ENCODE peak calls at places on chromosomes 7 and 10, in seven cellular contexts. One of them, this sample, is unnamed.

GRCh38 chr10:21260793-21261149 is 264.7 kb downstream of the SKIDA1 start:
- DNase-seq in body of pancreas: no peak
- DNase-seq in cardiac muscle cell: peak
- DNase-seq in AG04450: no peak
- DNase-seq in RWPE1: no peak
- DNase-seq in heart left ventricle: no peak
- DNase-seq in IMR-90: no peak
- DNase-seq in this sample: no peak

GRCh38 chr7:27170936-27171635 is 3.0 kb downstream of the HOXA10 start:
- DNase-seq in RWPE1: no peak
- DNase-seq in heart left ventricle: peak
- DNase-seq in IMR-90: no peak
- DNase-seq in cardiac muscle cell: no peak
- DNase-seq in body of pancreas: no peak
- DNase-seq in AG04450: no peak
- DNase-seq in this sample: no peak

GRCh38 chr7:151503902-151504714 is 15.6 kb downstream of the RHEB start:
- DNase-seq in IMR-90: peak
- DNase-seq in AG04450: peak
- DNase-seq in cardiac muscle cell: peak
- DNase-seq in body of pancreas: peak
- DNase-seq in RWPE1: peak
- DNase-seq in heart left ventricle: no peak
- DNase-seq in this sample: no peak

GRCh38 chr10:89645742-89646172 is 715 bp upstream of the PANK1 start:
- DNase-seq in IMR-90: no peak
- DNase-seq in AG04450: no peak
- DNase-seq in cardiac muscle cell: no peak
- DNase-seq in body of pancreas: no peak
- DNase-seq in heart left ventricle: no peak
- DNase-seq in RWPE1: no peak
- DNase-seq in this sample: no peak

GRCh38 chr7:151688236-151688780 is 168.6 kb upstream of the RHEB start:
- DNase-seq in RWPE1: no peak
- DNase-seq in AG04450: no peak
- DNase-seq in cardiac muscle cell: no peak
- DNase-seq in body of pancreas: no peak
- DNase-seq in IMR-90: no peak
- DNase-seq in heart left ventricle: no peak
- DNase-seq in this sample: no peak

GRCh38 chr10:60679388-60679987 is 98.8 kb upstream of the CDK1 start:
- DNase-seq in body of pancreas: no peak
- DNase-seq in heart left ventricle: no peak
- DNase-seq in cardiac muscle cell: no peak
- DNase-seq in IMR-90: no peak
- DNase-seq in AG04450: no peak
- DNase-seq in RWPE1: no peak
- DNase-seq in this sample: peak

GRCh38 chr10:76547352-76547972 is 1090.1 kb downstream of the KCNMA1 start:
- DNase-seq in IMR-90: peak
- DNase-seq in cardiac muscle cell: peak
- DNase-seq in heart left ventricle: no peak
- DNase-seq in body of pancreas: peak
- DNase-seq in AG04450: peak
- DNase-seq in RWPE1: peak
- DNase-seq in this sample: peak

GRCh38 chr10:132104062-132104461 is 38.3 kb downstream of the JAKMIP3 start:
- DNase-seq in body of pancreas: no peak
- DNase-seq in cardiac muscle cell: no peak
- DNase-seq in AG04450: no peak
- DNase-seq in heart left ventricle: no peak
- DNase-seq in RWPE1: no peak
- DNase-seq in IMR-90: no peak
- DNase-seq in this sample: no peak

GRCh38 chr7:16315280-16315679 is 106.1 kb downstream of the CRPPA start:
- DNase-seq in IMR-90: no peak
- DNase-seq in cardiac muscle cell: no peak
- DNase-seq in AG04450: no peak
- DNase-seq in heart left ventricle: no peak
- DNase-seq in body of pancreas: no peak
- DNase-seq in RWPE1: no peak
- DNase-seq in this sample: no peak

GRCh38 chr10:77290528-77291155 is 347.0 kb downstream of the KCNMA1 start:
- DNase-seq in RWPE1: peak
- DNase-seq in body of pancreas: no peak
- DNase-seq in AG04450: peak
- DNase-seq in IMR-90: peak
- DNase-seq in cardiac muscle cell: peak
- DNase-seq in heart left ventricle: no peak
- DNase-seq in this sample: no peak

GRCh38 chr10:112395809-112396530 is 22.1 kb downstream of the ACSL5 start:
- DNase-seq in RWPE1: no peak
- DNase-seq in cardiac muscle cell: no peak
- DNase-seq in body of pancreas: no peak
- DNase-seq in heart left ventricle: no peak
- DNase-seq in AG04450: no peak
- DNase-seq in IMR-90: peak
- DNase-seq in this sample: no peak

GRCh38 chr10:46226232-46226631 is 60.6 kb upstream of the ANTXRL start:
- DNase-seq in heart left ventricle: peak
- DNase-seq in AG04450: no peak
- DNase-seq in body of pancreas: no peak
- DNase-seq in RWPE1: no peak
- DNase-seq in cardiac muscle cell: no peak
- DNase-seq in IMR-90: no peak
- DNase-seq in this sample: no peak

GRCh38 chr10:99393036-99393435 is 37.4 kb downstream of the GOT1 start:
- DNase-seq in AG04450: no peak
- DNase-seq in body of pancreas: no peak
- DNase-seq in IMR-90: peak
- DNase-seq in cardiac muscle cell: no peak
- DNase-seq in RWPE1: peak
- DNase-seq in heart left ventricle: no peak
- DNase-seq in this sample: no peak

GRCh38 chr10:47098964-47099363 is 187.7 kb downstream of the PTPN20 start:
- DNase-seq in body of pancreas: no peak
- DNase-seq in IMR-90: no peak
- DNase-seq in cardiac muscle cell: no peak
- DNase-seq in AG04450: no peak
- DNase-seq in RWPE1: no peak
- DNase-seq in heart left ventricle: no peak
- DNase-seq in this sample: no peak

GRCh38 chr7:31549621-31550020 is 35.7 kb downstream of the ITPRID1 start:
- DNase-seq in AG04450: no peak
- DNase-seq in body of pancreas: no peak
- DNase-seq in IMR-90: no peak
- DNase-seq in heart left ventricle: no peak
- DNase-seq in RWPE1: no peak
- DNase-seq in cardiac muscle cell: no peak
- DNase-seq in this sample: no peak

GRCh38 chr7:50953303-50953702 is 170.6 kb upstream of the GRB10 start:
- DNase-seq in body of pancreas: peak
- DNase-seq in AG04450: no peak
- DNase-seq in RWPE1: no peak
- DNase-seq in IMR-90: no peak
- DNase-seq in cardiac muscle cell: peak
- DNase-seq in heart left ventricle: no peak
- DNase-seq in this sample: no peak

GRCh38 chr7:140230862-140231778 is 54.3 kb upstream of the KDM7A start:
- DNase-seq in heart left ventricle: no peak
- DNase-seq in AG04450: no peak
- DNase-seq in IMR-90: peak
- DNase-seq in RWPE1: no peak
- DNase-seq in body of pancreas: peak
- DNase-seq in cardiac muscle cell: peak
- DNase-seq in this sample: peak

GRCh38 chr7:111660478-111660877 is 98.2 kb upstream of the IMMP2L start:
- DNase-seq in RWPE1: no peak
- DNase-seq in IMR-90: no peak
- DNase-seq in body of pancreas: no peak
- DNase-seq in cardiac muscle cell: no peak
- DNase-seq in AG04450: no peak
- DNase-seq in heart left ventricle: no peak
- DNase-seq in this sample: no peak

GRCh38 chr10:78761241-78761825 is 307.4 kb upstream of the ZMIZ1 start:
- DNase-seq in cardiac muscle cell: no peak
- DNase-seq in heart left ventricle: peak
- DNase-seq in RWPE1: no peak
- DNase-seq in IMR-90: no peak
- DNase-seq in body of pancreas: no peak
- DNase-seq in AG04450: no peak
- DNase-seq in this sample: no peak

GRCh38 chr10:48606530-48607355 is 1.9 kb upstream of the ARHGAP22 start:
- DNase-seq in AG04450: peak
- DNase-seq in body of pancreas: peak
- DNase-seq in RWPE1: peak
- DNase-seq in heart left ventricle: no peak
- DNase-seq in cardiac muscle cell: peak
- DNase-seq in IMR-90: peak
- DNase-seq in this sample: no peak

GRCh38 chr10:15504101-15504840 is 133.2 kb upstream of the FAM171A1 start:
- DNase-seq in cardiac muscle cell: peak
- DNase-seq in heart left ventricle: no peak
- DNase-seq in AG04450: no peak
- DNase-seq in RWPE1: no peak
- DNase-seq in body of pancreas: no peak
- DNase-seq in IMR-90: no peak
- DNase-seq in this sample: peak

GRCh38 chr10:48453451-48454301 is 147.2 kb downstream of the MAPK8 start:
- DNase-seq in IMR-90: no peak
- DNase-seq in cardiac muscle cell: no peak
- DNase-seq in AG04450: no peak
- DNase-seq in heart left ventricle: peak
- DNase-seq in body of pancreas: no peak
- DNase-seq in RWPE1: no peak
- DNase-seq in this sample: no peak

GRCh38 chr10:123165445-123166072 is 11.4 kb downstream of the BUB3 start:
- DNase-seq in cardiac muscle cell: no peak
- DNase-seq in IMR-90: no peak
- DNase-seq in heart left ventricle: no peak
- DNase-seq in AG04450: no peak
- DNase-seq in body of pancreas: no peak
- DNase-seq in RWPE1: no peak
- DNase-seq in this sample: no peak

GRCh38 chr10:30154561-30154960 is 95.2 kb upstream of the JCAD start:
- DNase-seq in body of pancreas: no peak
- DNase-seq in IMR-90: no peak
- DNase-seq in RWPE1: no peak
- DNase-seq in AG04450: no peak
- DNase-seq in cardiac muscle cell: peak
- DNase-seq in heart left ventricle: no peak
- DNase-seq in this sample: no peak

GRCh38 chr10:117112220-117112619 is 25.9 kb downstream of the VAX1 start:
- DNase-seq in body of pancreas: no peak
- DNase-seq in cardiac muscle cell: peak
- DNase-seq in AG04450: no peak
- DNase-seq in IMR-90: no peak
- DNase-seq in heart left ventricle: no peak
- DNase-seq in RWPE1: no peak
- DNase-seq in this sample: peak

GRCh38 chr7:14073543-14073942 is 84.1 kb upstream of the ETV1 start:
- DNase-seq in body of pancreas: no peak
- DNase-seq in heart left ventricle: no peak
- DNase-seq in AG04450: no peak
- DNase-seq in cardiac muscle cell: peak
- DNase-seq in RWPE1: no peak
- DNase-seq in IMR-90: no peak
- DNase-seq in this sample: no peak

GRCh38 chr10:102419561-102420442 is 834 bp upstream of the FBXL15 start:
- DNase-seq in RWPE1: peak
- DNase-seq in heart left ventricle: no peak
- DNase-seq in cardiac muscle cell: no peak
- DNase-seq in body of pancreas: peak
- DNase-seq in AG04450: no peak
- DNase-seq in IMR-90: no peak
- DNase-seq in this sample: peak
- H3K27ac ChIP-seq in RWPE1: peak
- H3K27ac ChIP-seq in heart left ventricle: peak
- H3K27ac ChIP-seq in cardiac muscle cell: peak
- H3K27ac ChIP-seq in body of pancreas: peak
- H3K27ac ChIP-seq in AG04450: peak
- H3K27ac ChIP-seq in IMR-90: no peak
- H3K27ac ChIP-seq in this sample: peak

DNA sequence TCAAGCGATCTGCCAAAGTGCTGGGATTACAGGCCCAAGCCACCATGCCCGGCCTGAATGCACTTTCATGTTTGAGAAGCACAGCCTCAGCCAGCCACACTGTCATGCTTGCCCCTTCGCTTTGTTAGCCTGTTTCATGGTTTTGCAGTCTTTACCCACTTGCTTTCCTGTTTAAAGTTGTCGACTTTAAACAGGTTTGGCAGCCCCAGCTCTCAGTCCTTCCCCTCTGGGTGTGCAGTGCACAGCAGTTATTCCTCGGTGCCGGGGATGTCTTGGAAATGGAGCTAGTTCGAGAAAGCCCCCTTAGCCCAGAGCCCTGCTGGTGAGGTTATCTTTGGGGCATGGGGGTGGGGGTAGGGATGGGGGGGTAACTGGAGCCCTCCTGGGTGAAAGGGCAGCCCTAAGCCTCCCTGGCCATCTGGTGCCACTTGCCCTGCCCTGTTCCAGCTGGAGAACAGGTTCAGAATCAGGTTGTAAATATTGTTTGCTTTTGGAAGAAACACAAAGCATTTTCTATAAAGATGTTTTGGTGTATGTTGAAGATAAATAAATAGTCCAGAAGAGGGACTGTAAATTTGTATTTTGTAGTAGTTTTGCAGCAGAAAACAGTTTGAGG is 14.8 kb downstream of the TSPAN14 start:
- DNase-seq in body of pancreas: no peak
- DNase-seq in heart left ventricle: no peak
- DNase-seq in cardiac muscle cell: no peak
- DNase-seq in RWPE1: no peak
- DNase-seq in AG04450: no peak
- DNase-seq in IMR-90: no peak
- DNase-seq in this sample: no peak
- H3K27ac ChIP-seq in body of pancreas: peak
- H3K27ac ChIP-seq in heart left ventricle: peak
- H3K27ac ChIP-seq in cardiac muscle cell: peak
- H3K27ac ChIP-seq in RWPE1: peak
- H3K27ac ChIP-seq in AG04450: no peak
- H3K27ac ChIP-seq in IMR-90: no peak
- H3K27ac ChIP-seq in this sample: peak

DNA sequence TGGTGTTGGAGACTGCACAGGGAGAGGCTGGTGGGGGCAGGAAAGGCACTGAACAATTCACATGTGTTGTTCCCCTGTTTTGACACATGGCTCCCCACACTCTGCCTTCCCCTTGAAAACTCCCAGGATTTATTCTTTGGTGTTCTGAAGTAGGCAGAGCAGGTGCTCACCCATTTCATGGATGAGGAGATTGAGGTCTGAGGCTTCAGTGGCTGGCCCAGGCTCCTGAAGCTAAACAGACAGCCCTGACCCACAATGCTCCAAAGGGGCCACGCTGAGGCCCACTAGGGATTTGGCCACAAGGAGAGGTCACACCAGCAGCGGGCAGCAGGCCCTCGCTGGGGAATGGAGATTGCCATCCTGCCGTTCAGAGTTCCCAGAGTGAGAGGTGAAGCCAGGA is 157.6 kb downstream of the SH3PXD2A start:
- DNase-seq in IMR-90: no peak
- DNase-seq in cardiac muscle cell: no peak
- DNase-seq in body of pancreas: no peak
- DNase-seq in heart left ventricle: no peak
- DNase-seq in RWPE1: no peak
- DNase-seq in AG04450: no peak
- DNase-seq in this sample: no peak
- H3K27ac ChIP-seq in IMR-90: no peak
- H3K27ac ChIP-seq in cardiac muscle cell: no peak
- H3K27ac ChIP-seq in body of pancreas: no peak
- H3K27ac ChIP-seq in heart left ventricle: no peak
- H3K27ac ChIP-seq in RWPE1: peak
- H3K27ac ChIP-seq in AG04450: no peak
- H3K27ac ChIP-seq in this sample: no peak

GRCh38 chr7:2641406-2642393 is 9.9 kb downstream of the TTYH3 start:
- DNase-seq in AG04450: peak
- DNase-seq in heart left ventricle: peak
- DNase-seq in IMR-90: peak
- DNase-seq in RWPE1: no peak
- DNase-seq in cardiac muscle cell: peak
- DNase-seq in body of pancreas: peak
- DNase-seq in this sample: peak
- H3K27ac ChIP-seq in AG04450: peak
- H3K27ac ChIP-seq in heart left ventricle: peak
- H3K27ac ChIP-seq in IMR-90: peak
- H3K27ac ChIP-seq in RWPE1: peak
- H3K27ac ChIP-seq in cardiac muscle cell: peak
- H3K27ac ChIP-seq in body of pancreas: peak
- H3K27ac ChIP-seq in this sample: peak